ENCODE peak calls at places on chromosomes 5 and 9, in four cellular contexts. B is GM12865, D is AG04450, V is amygdala. F is an unnamed sample.

GRCh38 chr9:34961574-34962480 is 3.7 kb downstream of the PHF24 start:
- DNase-seq in V (no peak), B (peak; percentile 20), D (peak; percentile 32), F (no peak)

GRCh38 chr5:82749453-82749852 is 327.7 kb downstream of the TMEM167A start:
- DNase-seq in B (no peak), V (peak; percentile 5), D (no peak), F (no peak)

GRCh38 chr5:123421773-123422172 is 1.4 kb downstream of the CEP120 start:
- DNase-seq in B (no peak), V (no peak), D (no peak), F (no peak)

GRCh38 chr5:6829150-6829784 is 116.0 kb downstream of the TENT4A start:
- DNase-seq in B (peak; percentile 83), D (no peak), V (no peak), F (no peak)

GRCh38 chr9:91555132-91555531 is 131.5 kb upstream of the NFIL3 start:
- DNase-seq in B (no peak), D (no peak), V (no peak), F (no peak)

GRCh38 chr5:179023528-179024189 is at the start of gene ZNF879:
- DNase-seq in D (peak; percentile 86), B (peak; percentile 46), V (peak; percentile 80), F (peak; percentile 88)

GRCh38 chr5:8940934-8941333 is 604.9 kb downstream of the SEMA5A start:
- DNase-seq in V (no peak), D (no peak), B (no peak), F (no peak)

GRCh38 chr5:127006711-127007110 is 23.6 kb downstream of the MARCHF3 start:
- DNase-seq in V (no peak), B (no peak), D (no peak), F (no peak)

GRCh38 chr5:74576941-74577456 is 63.5 kb downstream of the ENC1 start:
- DNase-seq in D (no peak), B (peak; percentile 81), V (no peak), F (peak; percentile 11)

GRCh38 chr9:31445357-31445756 is 939.1 kb upstream of the ACO1 start:
- DNase-seq in D (no peak), B (no peak), V (no peak), F (no peak)

F was measured in frontal cortex.